ENCODE peak calls at places on chromosomes 1 and 21, in four cellular contexts. One of them, this sample, is unnamed.

GRCh38 chr1:68049941-68050878 is at the start of gene DIRAS3:
- DNase-seq in epithelial cell of esophagus: peak
- DNase-seq in RCC 7860: no peak
- DNase-seq in heart right ventricle: no peak
- DNase-seq in this sample: peak

GRCh38 chr1:209989525-209989924 is 51.5 kb downstream of the SYT14 start:
- DNase-seq in RCC 7860: peak
- DNase-seq in heart right ventricle: no peak
- DNase-seq in epithelial cell of esophagus: peak
- DNase-seq in this sample: no peak

GRCh38 chr1:27015260-27015659 is 2.6 kb upstream of the TENT5B start:
- DNase-seq in heart right ventricle: no peak
- DNase-seq in epithelial cell of esophagus: no peak
- DNase-seq in RCC 7860: no peak
- DNase-seq in this sample: no peak

GRCh38 chr21:44460441-44460755 is 5.1 kb downstream of the LRRC3 start:
- DNase-seq in epithelial cell of esophagus: no peak
- DNase-seq in RCC 7860: no peak
- DNase-seq in heart right ventricle: no peak
- DNase-seq in this sample: no peak

GRCh38 chr21:31908106-31909031 is 35.5 kb downstream of the HUNK start:
- DNase-seq in epithelial cell of esophagus: peak
- DNase-seq in heart right ventricle: no peak
- DNase-seq in RCC 7860: no peak
- DNase-seq in this sample: no peak

GRCh38 chr1:205961970-205962820 is 18.9 kb upstream of the SLC26A9 start:
- DNase-seq in RCC 7860: peak
- DNase-seq in epithelial cell of esophagus: no peak
- DNase-seq in heart right ventricle: no peak
- DNase-seq in this sample: no peak

GRCh38 chr1:203100163-203100867 is 14.5 kb upstream of the MYOG start:
- DNase-seq in RCC 7860: no peak
- DNase-seq in epithelial cell of esophagus: peak
- DNase-seq in heart right ventricle: no peak
- DNase-seq in this sample: no peak

GRCh38 chr1:56291374-56291841 is 288.0 kb downstream of the PLPP3 start:
- DNase-seq in epithelial cell of esophagus: no peak
- DNase-seq in heart right ventricle: peak
- DNase-seq in RCC 7860: no peak
- DNase-seq in this sample: peak

GRCh38 chr21:15255359-15256157 is 190.8 kb upstream of the NRIP1 start:
- DNase-seq in epithelial cell of esophagus: peak
- DNase-seq in heart right ventricle: no peak
- DNase-seq in RCC 7860: no peak
- DNase-seq in this sample: no peak

GRCh38 chr1:178485467-178486098 is 11.2 kb downstream of the CLEC20A start:
- DNase-seq in epithelial cell of esophagus: no peak
- DNase-seq in heart right ventricle: no peak
- DNase-seq in RCC 7860: no peak
- DNase-seq in this sample: no peak

GRCh38 chr1:212488436-212489283 is 55.9 kb downstream of the NENF start:
- DNase-seq in heart right ventricle: no peak
- DNase-seq in RCC 7860: peak
- DNase-seq in epithelial cell of esophagus: peak
- DNase-seq in this sample: no peak

GRCh38 chr1:237879195-237879594 is 11.5 kb downstream of the ZP4 start:
- DNase-seq in epithelial cell of esophagus: peak
- DNase-seq in heart right ventricle: no peak
- DNase-seq in RCC 7860: peak
- DNase-seq in this sample: no peak

GRCh38 chr1:228802386-228803221 is 67.3 kb downstream of the RHOU start:
- DNase-seq in RCC 7860: no peak
- DNase-seq in epithelial cell of esophagus: no peak
- DNase-seq in heart right ventricle: no peak
- DNase-seq in this sample: no peak

GRCh38 chr1:170620164-170620563 is 43.8 kb upstream of the PRRX1 start:
- DNase-seq in RCC 7860: no peak
- DNase-seq in epithelial cell of esophagus: no peak
- DNase-seq in heart right ventricle: no peak
- DNase-seq in this sample: no peak

GRCh38 chr1:19003371-19004290 is 47.2 kb upstream of the IFFO2 start:
- DNase-seq in epithelial cell of esophagus: no peak
- DNase-seq in heart right ventricle: no peak
- DNase-seq in RCC 7860: peak
- DNase-seq in this sample: no peak

GRCh38 chr1:44839561-44839960 is 3.5 kb downstream of the PTCH2 start:
- DNase-seq in heart right ventricle: no peak
- DNase-seq in epithelial cell of esophagus: no peak
- DNase-seq in RCC 7860: no peak
- DNase-seq in this sample: no peak

GRCh38 chr1:241465673-241466072 is 53.9 kb downstream of the FH start:
- DNase-seq in RCC 7860: peak
- DNase-seq in epithelial cell of esophagus: peak
- DNase-seq in heart right ventricle: no peak
- DNase-seq in this sample: no peak

GRCh38 chr1:119040489-119040888 is 52.3 kb upstream of the TBX15 start:
- DNase-seq in heart right ventricle: no peak
- DNase-seq in epithelial cell of esophagus: peak
- DNase-seq in RCC 7860: no peak
- DNase-seq in this sample: no peak

This sample was measured in Right ventricle myocardium inferior.